ENCODE peak calls at places on chromosome 22, in seven cellular contexts. B, F, C, T, E, Z and N are unnamed samples.

GRCh38 chr22:49769691-49770315 is 57.9 kb downstream of the BRD1 start:
- DNase-seq in Z (peak), E (no peak), C (no peak), B (no peak), T (no peak), F (no peak), N (no peak)

GRCh38 chr22:45544588-45545170 is 42.0 kb downstream of the FBLN1 start:
- DNase-seq in C (no peak), E (no peak), B (no peak), Z (no peak), T (no peak), F (no peak), N (no peak)

GRCh38 chr22:41229730-41230398 is 10.9 kb downstream of the CHADL start:
- DNase-seq in Z (no peak), T (no peak), F (no peak), B (no peak), C (no peak), E (no peak), N (no peak)

GRCh38 chr22:48379371-48379770 is 1448.3 kb downstream of the BRD1 start:
- DNase-seq in B (peak), C (no peak), F (no peak), T (no peak), E (no peak), Z (peak), N (no peak)

GRCh38 chr22:22080270-22080669 is 97.7 kb upstream of the TOP3B start:
- DNase-seq in B (no peak), E (no peak), C (no peak), T (peak), F (no peak), Z (no peak), N (no peak)

GRCh38 chr22:19430890-19431541 is 517 bp downstream of the HIRA start:
- DNase-seq in C (no peak), Z (peak), B (no peak), E (no peak), T (peak), F (no peak), N (peak)

GRCh38 chr22:39243443-39244072 is 1.2 kb downstream of the PDGFB start:
- DNase-seq in F (no peak), Z (no peak), E (no peak), T (peak), B (no peak), C (no peak), N (no peak)

GRCh38 chr22:20118572-20119020 is 1.6 kb upstream of the TRMT2A start:
- DNase-seq in T (no peak), F (no peak), C (no peak), B (no peak), Z (peak), E (no peak), N (no peak)

GRCh38 chr22:44019416-44019815 is 4.7 kb upstream of the PARVB start:
- DNase-seq in Z (no peak), C (no peak), E (no peak), B (no peak), F (no peak), T (no peak), N (no peak)

GRCh38 chr22:17077255-17077654 is 7.5 kb upstream of the IL17RA start:
- DNase-seq in Z (no peak), F (no peak), T (no peak), E (peak), C (no peak), B (no peak), N (no peak)

GRCh38 chr22:19289475-19290161 is 1.9 kb downstream of the CLTCL1 start:
- DNase-seq in Z (no peak), T (no peak), C (no peak), F (no peak), E (peak), B (no peak), N (peak)